ENCODE peak calls at places on chromosomes 6 and 20, in eight cellular contexts. One of them, this sample, is unnamed.

GRCh38 chr20:18738055-18738454 is 75.5 kb upstream of the SCP2D1 start:
- DNase-seq in dorsolateral prefrontal cortex: no peak
- DNase-seq in adipocyte: no peak
- DNase-seq in frontal cortex: no peak
- DNase-seq in GM19239: no peak
- DNase-seq in effector memory CD8-positive, alpha-beta T cell: peak
- DNase-seq in hippocampal formation: no peak
- DNase-seq in foreskin fibroblast: peak
- DNase-seq in this sample: no peak

GRCh38 chr20:1626528-1627192 is 6.9 kb upstream of the SIRPB1 start:
- DNase-seq in GM19239: no peak
- DNase-seq in frontal cortex: no peak
- DNase-seq in foreskin fibroblast: no peak
- DNase-seq in hippocampal formation: no peak
- DNase-seq in effector memory CD8-positive, alpha-beta T cell: no peak
- DNase-seq in dorsolateral prefrontal cortex: no peak
- DNase-seq in adipocyte: no peak
- DNase-seq in this sample: no peak

GRCh38 chr6:29813809-29814208 is 13.8 kb upstream of the HLA-G start:
- DNase-seq in adipocyte: no peak
- DNase-seq in effector memory CD8-positive, alpha-beta T cell: no peak
- DNase-seq in foreskin fibroblast: peak
- DNase-seq in frontal cortex: no peak
- DNase-seq in GM19239: no peak
- DNase-seq in hippocampal formation: no peak
- DNase-seq in dorsolateral prefrontal cortex: no peak
- DNase-seq in this sample: no peak

GRCh38 chr6:31878761-31879542 is at the start of gene SLC44A4:
- DNase-seq in hippocampal formation: no peak
- DNase-seq in foreskin fibroblast: no peak
- DNase-seq in dorsolateral prefrontal cortex: no peak
- DNase-seq in frontal cortex: no peak
- DNase-seq in effector memory CD8-positive, alpha-beta T cell: no peak
- DNase-seq in adipocyte: no peak
- DNase-seq in GM19239: no peak
- DNase-seq in this sample: no peak

GRCh38 chr20:2150660-2151059 is 49.0 kb downstream of the STK35 start:
- DNase-seq in effector memory CD8-positive, alpha-beta T cell: no peak
- DNase-seq in dorsolateral prefrontal cortex: no peak
- DNase-seq in hippocampal formation: no peak
- DNase-seq in GM19239: no peak
- DNase-seq in frontal cortex: no peak
- DNase-seq in foreskin fibroblast: no peak
- DNase-seq in adipocyte: no peak
- DNase-seq in this sample: no peak

GRCh38 chr6:105510746-105511145 is 107.9 kb upstream of the PREP start:
- DNase-seq in dorsolateral prefrontal cortex: no peak
- DNase-seq in frontal cortex: no peak
- DNase-seq in GM19239: no peak
- DNase-seq in adipocyte: peak
- DNase-seq in hippocampal formation: no peak
- DNase-seq in foreskin fibroblast: no peak
- DNase-seq in effector memory CD8-positive, alpha-beta T cell: no peak
- DNase-seq in this sample: no peak

GRCh38 chr6:14506656-14507242 is 389.2 kb downstream of the CD83 start:
- DNase-seq in frontal cortex: no peak
- DNase-seq in dorsolateral prefrontal cortex: no peak
- DNase-seq in foreskin fibroblast: no peak
- DNase-seq in adipocyte: no peak
- DNase-seq in GM19239: no peak
- DNase-seq in effector memory CD8-positive, alpha-beta T cell: no peak
- DNase-seq in hippocampal formation: no peak
- DNase-seq in this sample: no peak

GRCh38 chr20:47568019-47568418 is 66.3 kb downstream of the NCOA3 start:
- DNase-seq in hippocampal formation: no peak
- DNase-seq in GM19239: no peak
- DNase-seq in effector memory CD8-positive, alpha-beta T cell: no peak
- DNase-seq in dorsolateral prefrontal cortex: no peak
- DNase-seq in frontal cortex: no peak
- DNase-seq in adipocyte: peak
- DNase-seq in foreskin fibroblast: peak
- DNase-seq in this sample: no peak

GRCh38 chr20:6766433-6766832 is 1.1 kb upstream of the BMP2 start:
- DNase-seq in dorsolateral prefrontal cortex: no peak
- DNase-seq in effector memory CD8-positive, alpha-beta T cell: no peak
- DNase-seq in GM19239: no peak
- DNase-seq in foreskin fibroblast: no peak
- DNase-seq in frontal cortex: no peak
- DNase-seq in hippocampal formation: no peak
- DNase-seq in adipocyte: no peak
- DNase-seq in this sample: no peak

GRCh38 chr6:142030115-142030619 is 102.6 kb upstream of the GJE1 start:
- DNase-seq in foreskin fibroblast: peak
- DNase-seq in GM19239: no peak
- DNase-seq in adipocyte: no peak
- DNase-seq in effector memory CD8-positive, alpha-beta T cell: no peak
- DNase-seq in dorsolateral prefrontal cortex: no peak
- DNase-seq in frontal cortex: no peak
- DNase-seq in hippocampal formation: no peak
- DNase-seq in this sample: no peak

GRCh38 chr20:45322952-45323383 is 14.9 kb upstream of the MATN4 start:
- DNase-seq in adipocyte: no peak
- DNase-seq in hippocampal formation: peak
- DNase-seq in effector memory CD8-positive, alpha-beta T cell: no peak
- DNase-seq in GM19239: no peak
- DNase-seq in frontal cortex: peak
- DNase-seq in dorsolateral prefrontal cortex: peak
- DNase-seq in foreskin fibroblast: peak
- DNase-seq in this sample: peak

GRCh38 chr20:41046716-41047115 is 18.1 kb downstream of the TOP1 start:
- DNase-seq in adipocyte: no peak
- DNase-seq in effector memory CD8-positive, alpha-beta T cell: no peak
- DNase-seq in dorsolateral prefrontal cortex: no peak
- DNase-seq in foreskin fibroblast: peak
- DNase-seq in frontal cortex: no peak
- DNase-seq in hippocampal formation: no peak
- DNase-seq in GM19239: no peak
- DNase-seq in this sample: no peak

GRCh38 chr6:13205106-13205505 is 123.2 kb downstream of the TBC1D7 start:
- DNase-seq in dorsolateral prefrontal cortex: no peak
- DNase-seq in frontal cortex: no peak
- DNase-seq in adipocyte: no peak
- DNase-seq in effector memory CD8-positive, alpha-beta T cell: no peak
- DNase-seq in hippocampal formation: no peak
- DNase-seq in foreskin fibroblast: no peak
- DNase-seq in GM19239: no peak
- DNase-seq in this sample: no peak

GRCh38 chr6:37222125-37222967 is 35.2 kb upstream of the TBC1D22B start:
- DNase-seq in foreskin fibroblast: peak
- DNase-seq in dorsolateral prefrontal cortex: no peak
- DNase-seq in frontal cortex: peak
- DNase-seq in adipocyte: peak
- DNase-seq in hippocampal formation: peak
- DNase-seq in GM19239: peak
- DNase-seq in effector memory CD8-positive, alpha-beta T cell: peak
- DNase-seq in this sample: no peak

GRCh38 chr6:88730602-88731001 is 232.8 kb downstream of the RNGTT start:
- DNase-seq in GM19239: no peak
- DNase-seq in dorsolateral prefrontal cortex: no peak
- DNase-seq in foreskin fibroblast: peak
- DNase-seq in frontal cortex: no peak
- DNase-seq in hippocampal formation: no peak
- DNase-seq in adipocyte: peak
- DNase-seq in effector memory CD8-positive, alpha-beta T cell: no peak
- DNase-seq in this sample: no peak

GRCh38 chr6:5190467-5190866 is 70.3 kb downstream of the LYRM4 start:
- DNase-seq in frontal cortex: no peak
- DNase-seq in hippocampal formation: no peak
- DNase-seq in GM19239: no peak
- DNase-seq in adipocyte: peak
- DNase-seq in effector memory CD8-positive, alpha-beta T cell: no peak
- DNase-seq in dorsolateral prefrontal cortex: no peak
- DNase-seq in foreskin fibroblast: peak
- DNase-seq in this sample: no peak

GRCh38 chr20:26243731-26244130 is 547.1 kb upstream of the ZNF337 start:
- DNase-seq in frontal cortex: no peak
- DNase-seq in adipocyte: no peak
- DNase-seq in GM19239: no peak
- DNase-seq in dorsolateral prefrontal cortex: no peak
- DNase-seq in foreskin fibroblast: no peak
- DNase-seq in effector memory CD8-positive, alpha-beta T cell: no peak
- DNase-seq in hippocampal formation: no peak
- DNase-seq in this sample: no peak

GRCh38 chr6:69866351-69867074 is at the start of gene COL19A1:
- DNase-seq in hippocampal formation: no peak
- DNase-seq in GM19239: no peak
- DNase-seq in frontal cortex: no peak
- DNase-seq in foreskin fibroblast: peak
- DNase-seq in effector memory CD8-positive, alpha-beta T cell: peak
- DNase-seq in adipocyte: peak
- DNase-seq in dorsolateral prefrontal cortex: no peak
- DNase-seq in this sample: no peak

GRCh38 chr20:32333181-32333987 is 24.7 kb upstream of the ASXL1 start:
- DNase-seq in frontal cortex: no peak
- DNase-seq in dorsolateral prefrontal cortex: no peak
- DNase-seq in effector memory CD8-positive, alpha-beta T cell: no peak
- DNase-seq in hippocampal formation: no peak
- DNase-seq in GM19239: no peak
- DNase-seq in adipocyte: no peak
- DNase-seq in foreskin fibroblast: no peak
- DNase-seq in this sample: no peak

GRCh38 chr20:10671850-10672578 is 1.8 kb downstream of the JAG1 start:
- DNase-seq in foreskin fibroblast: peak
- DNase-seq in hippocampal formation: no peak
- DNase-seq in effector memory CD8-positive, alpha-beta T cell: no peak
- DNase-seq in GM19239: no peak
- DNase-seq in dorsolateral prefrontal cortex: no peak
- DNase-seq in adipocyte: peak
- DNase-seq in frontal cortex: peak
- DNase-seq in this sample: peak

GRCh38 chr6:152701081-152701862 is 3.6 kb downstream of the MYCT1 start:
- DNase-seq in foreskin fibroblast: no peak
- DNase-seq in dorsolateral prefrontal cortex: no peak
- DNase-seq in hippocampal formation: no peak
- DNase-seq in effector memory CD8-positive, alpha-beta T cell: no peak
- DNase-seq in adipocyte: no peak
- DNase-seq in frontal cortex: no peak
- DNase-seq in GM19239: no peak
- DNase-seq in this sample: no peak

GRCh38 chr20:10551732-10552724 is 116.9 kb downstream of the SLX4IP start:
- DNase-seq in GM19239: no peak
- DNase-seq in effector memory CD8-positive, alpha-beta T cell: no peak
- DNase-seq in frontal cortex: peak
- DNase-seq in foreskin fibroblast: peak
- DNase-seq in adipocyte: no peak
- DNase-seq in hippocampal formation: no peak
- DNase-seq in dorsolateral prefrontal cortex: no peak
- DNase-seq in this sample: no peak

GRCh38 chr6:144055121-144055931 is 40.0 kb downstream of the SF3B5 start:
- DNase-seq in hippocampal formation: no peak
- DNase-seq in effector memory CD8-positive, alpha-beta T cell: peak
- DNase-seq in GM19239: no peak
- DNase-seq in dorsolateral prefrontal cortex: no peak
- DNase-seq in foreskin fibroblast: no peak
- DNase-seq in frontal cortex: no peak
- DNase-seq in adipocyte: no peak
- DNase-seq in this sample: no peak

GRCh38 chr6:10720229-10720959 is 2.5 kb upstream of the TMEM14C start:
- DNase-seq in foreskin fibroblast: peak
- DNase-seq in GM19239: no peak
- DNase-seq in dorsolateral prefrontal cortex: no peak
- DNase-seq in hippocampal formation: no peak
- DNase-seq in adipocyte: no peak
- DNase-seq in effector memory CD8-positive, alpha-beta T cell: peak
- DNase-seq in frontal cortex: no peak
- DNase-seq in this sample: peak

GRCh38 chr20:51027396-51027795 is 4.5 kb upstream of the KCNG1 start:
- DNase-seq in hippocampal formation: no peak
- DNase-seq in GM19239: no peak
- DNase-seq in dorsolateral prefrontal cortex: no peak
- DNase-seq in effector memory CD8-positive, alpha-beta T cell: no peak
- DNase-seq in foreskin fibroblast: no peak
- DNase-seq in frontal cortex: no peak
- DNase-seq in adipocyte: no peak
- DNase-seq in this sample: no peak

GRCh38 chr20:12564982-12565381 is 443.8 kb upstream of the SPTLC3 start:
- DNase-seq in adipocyte: no peak
- DNase-seq in dorsolateral prefrontal cortex: no peak
- DNase-seq in GM19239: no peak
- DNase-seq in hippocampal formation: no peak
- DNase-seq in frontal cortex: no peak
- DNase-seq in effector memory CD8-positive, alpha-beta T cell: no peak
- DNase-seq in foreskin fibroblast: no peak
- DNase-seq in this sample: no peak

GRCh38 chr20:14583413-14583812 is 246.0 kb upstream of the FLRT3 start:
- DNase-seq in GM19239: no peak
- DNase-seq in adipocyte: no peak
- DNase-seq in dorsolateral prefrontal cortex: no peak
- DNase-seq in hippocampal formation: no peak
- DNase-seq in frontal cortex: no peak
- DNase-seq in effector memory CD8-positive, alpha-beta T cell: no peak
- DNase-seq in foreskin fibroblast: peak
- DNase-seq in this sample: no peak

GRCh38 chr20:25058797-25059486 is 1.0 kb upstream of the ACSS1 start:
- DNase-seq in adipocyte: peak
- DNase-seq in dorsolateral prefrontal cortex: peak
- DNase-seq in foreskin fibroblast: peak
- DNase-seq in GM19239: no peak
- DNase-seq in effector memory CD8-positive, alpha-beta T cell: no peak
- DNase-seq in frontal cortex: no peak
- DNase-seq in hippocampal formation: no peak
- DNase-seq in this sample: no peak

GRCh38 chr6:32189082-32189741 is 790 bp downstream of the PBX2 start:
- DNase-seq in frontal cortex: no peak
- DNase-seq in effector memory CD8-positive, alpha-beta T cell: no peak
- DNase-seq in dorsolateral prefrontal cortex: no peak
- DNase-seq in hippocampal formation: no peak
- DNase-seq in foreskin fibroblast: no peak
- DNase-seq in adipocyte: peak
- DNase-seq in GM19239: no peak
- DNase-seq in this sample: no peak

GRCh38 chr20:45372646-45373352 is 5.3 kb downstream of the TP53TG5 start:
- DNase-seq in GM19239: no peak
- DNase-seq in hippocampal formation: peak
- DNase-seq in frontal cortex: peak
- DNase-seq in dorsolateral prefrontal cortex: peak
- DNase-seq in foreskin fibroblast: peak
- DNase-seq in adipocyte: no peak
- DNase-seq in effector memory CD8-positive, alpha-beta T cell: no peak
- DNase-seq in this sample: no peak

GRCh38 chr6:35810831-35811698 is 5.9 kb downstream of the LHFPL5 start:
- DNase-seq in adipocyte: peak
- DNase-seq in frontal cortex: no peak
- DNase-seq in GM19239: no peak
- DNase-seq in dorsolateral prefrontal cortex: no peak
- DNase-seq in effector memory CD8-positive, alpha-beta T cell: no peak
- DNase-seq in hippocampal formation: no peak
- DNase-seq in foreskin fibroblast: peak
- DNase-seq in this sample: no peak

GRCh38 chr6:89412071-89413005 is at the start of gene RRAGD:
- DNase-seq in hippocampal formation: peak
- DNase-seq in effector memory CD8-positive, alpha-beta T cell: peak
- DNase-seq in GM19239: peak
- DNase-seq in dorsolateral prefrontal cortex: peak
- DNase-seq in frontal cortex: peak
- DNase-seq in foreskin fibroblast: peak
- DNase-seq in adipocyte: peak
- DNase-seq in this sample: peak

This sample was measured in hypothalamus.